ENCODE peak calls at places on chromosomes 4 and X, in five cellular contexts. Z is T follicular helper cell, M is osteocyte, V is T-cell, I is adrenal gland. D is an unnamed sample.

GRCh38 chr4:61572160-61572559 is 372.0 kb downstream of the ADGRL3 start:
- DNase-seq in V (no peak), M (no peak), I (no peak), Z (no peak), D (no peak)

GRCh38 chr4:128653514-128654420 is 155.7 kb upstream of the JADE1 start:
- DNase-seq in Z (no peak), I (peak), M (no peak), V (no peak), D (peak)

GRCh38 chr4:85370400-85371032 is 104.4 kb upstream of the ARHGAP24 start:
- DNase-seq in I (peak), Z (no peak), M (no peak), V (no peak), D (peak)

GRCh38 chr4:91127891-91128290 is 1000.7 kb downstream of the CCSER1 start:
- DNase-seq in I (no peak), M (no peak), Z (no peak), V (no peak), D (no peak)

GRCh38 chr4:8291036-8291682 is 21.6 kb downstream of the HTRA3 start:
- DNase-seq in I (no peak), Z (no peak), M (no peak), V (no peak), D (no peak)

GRCh38 chrX:46803140-46803539 is 33.7 kb upstream of the RP2 start:
- DNase-seq in V (no peak), I (no peak), M (no peak), Z (no peak), D (no peak)

GRCh38 chrX:109843963-109844751 is 111.1 kb upstream of the ACSL4 start:
- DNase-seq in Z (no peak), V (no peak), M (no peak), I (peak), D (peak)

GRCh38 chr4:148017801-148018200 is 285.9 kb downstream of the ARHGAP10 start:
- DNase-seq in I (no peak), M (no peak), V (no peak), Z (no peak), D (no peak)

GRCh38 chr4:57575465-57575864 is 465.3 kb upstream of the IGFBP7 start:
- DNase-seq in M (no peak), V (no peak), Z (no peak), I (no peak), D (no peak)

GRCh38 chrX:9055354-9055753 is 21.4 kb upstream of the FAM9B start:
- DNase-seq in V (no peak), M (no peak), I (no peak), Z (no peak), D (no peak)

GRCh38 chr4:114015444-114015899 is 36.0 kb upstream of the ARSJ start:
- DNase-seq in I (peak), Z (no peak), M (no peak), V (no peak), D (no peak)

GRCh38 chr4:90215286-90215685 is 88.1 kb downstream of the CCSER1 start:
- DNase-seq in M (no peak), I (no peak), V (no peak), Z (no peak), D (no peak)

GRCh38 chrX:48558270-48558669 is 16.0 kb upstream of the RBM3 start:
- DNase-seq in Z (no peak), M (no peak), V (no peak), I (peak), D (no peak)

GRCh38 chrX:103710609-103711008 is at the start of gene TMEM31:
- DNase-seq in M (no peak), Z (no peak), V (no peak), I (no peak), D (no peak)

GRCh38 chr4:14644568-14645282 is 357.6 kb upstream of the CPEB2 start:
- DNase-seq in I (no peak), M (no peak), V (no peak), Z (no peak), D (no peak)

GRCh38 chrX:41066969-41067368 is 18.3 kb upstream of the USP9X start:
- DNase-seq in I (no peak), V (no peak), Z (no peak), M (no peak), D (no peak)